ENCODE peak calls at places on chromosomes 7 and 10, in seven cellular contexts. H is spleen, T is GM23338, X is stomach, Q is HCT116, O is endothelial cell of umbilical vein, D is vagina. K is an unnamed sample.

GRCh38 chr10:117492504-117492903 is 50.0 kb upstream of the EMX2 start:
- DNase-seq in O (no peak), X (no peak), H (peak; percentile 12), T (no peak), D (no peak), Q (no peak), K (no peak)

GRCh38 chr10:109981641-109982040 is 26.1 kb upstream of the ADD3 start:
- DNase-seq in X (no peak), D (no peak), O (no peak), T (no peak), Q (no peak), H (no peak), K (no peak)

GRCh38 chr10:35208536-35208935 is 81.9 kb downstream of the CREM start:
- DNase-seq in O (no peak), D (no peak), Q (no peak), X (no peak), T (no peak), H (no peak), K (no peak)

GRCh38 chr7:87391020-87391701 is 45.7 kb downstream of the CROT start:
- DNase-seq in H (no peak), Q (no peak), D (no peak), X (no peak), O (no peak), T (no peak), K (no peak)

GRCh38 chr10:37860494-37861190 is 3.2 kb upstream of the ZNF248 start:
- DNase-seq in X (no peak), O (no peak), T (no peak), Q (no peak), H (no peak), D (no peak), K (peak; percentile 66)

GRCh38 chr7:16564909-16565426 is 38.3 kb downstream of the LRRC72 start:
- DNase-seq in H (no peak), Q (peak; percentile 66), T (peak; percentile 87), D (no peak), X (no peak), O (peak; percentile 64), K (no peak)

GRCh38 chr7:155229548-155230168 is 68.0 kb upstream of the INSIG1 start:
- DNase-seq in H (no peak), O (no peak), Q (no peak), T (no peak), X (no peak), D (no peak), K (no peak)

GRCh38 chr10:4074559-4075407 is 289.8 kb upstream of the KLF6 start:
- DNase-seq in Q (no peak), D (peak; percentile 86), O (no peak), H (no peak), X (no peak), T (no peak), K (no peak)

GRCh38 chr7:41955475-41956243 is 252.8 kb upstream of the INHBA start:
- DNase-seq in T (peak; percentile 69), D (peak; percentile 98), H (peak; percentile 83), O (peak; percentile 98), Q (no peak), X (peak; percentile 90), K (peak; percentile 96)

GRCh38 chr10:80471715-80472233 is 17.7 kb downstream of the TSPAN14 start:
- DNase-seq in O (no peak), T (no peak), H (no peak), D (no peak), X (no peak), Q (peak; percentile 56), K (no peak)

GRCh38 chr10:80473692-80474596 is 19.8 kb downstream of the TSPAN14 start:
- DNase-seq in H (no peak), X (no peak), Q (no peak), D (no peak), T (no peak), O (no peak), K (no peak)

GRCh38 chr10:80473096-80473657 is 19.1 kb downstream of the TSPAN14 start:
- DNase-seq in Q (no peak), T (no peak), X (no peak), D (no peak), O (no peak), H (no peak), K (no peak)

GRCh38 chr10:80471009-80471408 is 16.9 kb downstream of the TSPAN14 start:
- DNase-seq in T (no peak), O (no peak), X (no peak), Q (no peak), D (no peak), H (no peak), K (peak; percentile 65)

GRCh38 chr10:80472234-80473095 is 18.4 kb downstream of the TSPAN14 start:
- DNase-seq in X (no peak), Q (no peak), O (peak; percentile 57), D (no peak), H (no peak), T (no peak), K (no peak)
- TF ChIP-seq POLR2AphosphoS5 in X (no peak), Q (no peak), O (peak; percentile 62), D (no peak), H (no peak), T (no peak), K (no peak)

GRCh38 chr10:116451956-116452720 is 24.5 kb downstream of the PNLIPRP3 start:
- DNase-seq in Q (no peak), H (no peak), O (no peak), D (no peak), X (no peak), T (peak; percentile 87), K (no peak)

DNA sequence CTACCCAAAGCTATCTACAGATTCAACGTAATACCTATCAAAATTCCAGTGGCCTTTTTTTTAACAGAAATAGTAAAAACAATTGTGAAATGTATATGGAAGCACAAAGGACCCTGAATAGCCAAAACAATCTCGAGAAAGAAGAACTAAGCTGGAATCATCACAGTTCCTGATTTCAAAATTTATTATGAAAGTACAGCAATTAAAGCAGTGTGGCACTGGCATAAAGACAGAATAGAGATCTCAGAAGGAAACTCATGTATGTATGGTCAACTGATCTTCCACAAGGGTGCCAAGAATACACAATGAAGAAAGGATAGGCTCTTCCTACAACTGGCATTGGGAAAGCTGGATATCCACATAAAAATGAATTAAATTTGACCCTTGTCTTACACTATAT is 23.2 kb downstream of the PNLIPRP3 start:
- DNase-seq in O (no peak), T (no peak), Q (no peak), H (no peak), D (no peak), X (no peak), K (no peak)
- TF ChIP-seq POLR2AphosphoS5 in O (no peak), T (no peak), Q (no peak), H (no peak), D (no peak), X (no peak), K (no peak)

DNA sequence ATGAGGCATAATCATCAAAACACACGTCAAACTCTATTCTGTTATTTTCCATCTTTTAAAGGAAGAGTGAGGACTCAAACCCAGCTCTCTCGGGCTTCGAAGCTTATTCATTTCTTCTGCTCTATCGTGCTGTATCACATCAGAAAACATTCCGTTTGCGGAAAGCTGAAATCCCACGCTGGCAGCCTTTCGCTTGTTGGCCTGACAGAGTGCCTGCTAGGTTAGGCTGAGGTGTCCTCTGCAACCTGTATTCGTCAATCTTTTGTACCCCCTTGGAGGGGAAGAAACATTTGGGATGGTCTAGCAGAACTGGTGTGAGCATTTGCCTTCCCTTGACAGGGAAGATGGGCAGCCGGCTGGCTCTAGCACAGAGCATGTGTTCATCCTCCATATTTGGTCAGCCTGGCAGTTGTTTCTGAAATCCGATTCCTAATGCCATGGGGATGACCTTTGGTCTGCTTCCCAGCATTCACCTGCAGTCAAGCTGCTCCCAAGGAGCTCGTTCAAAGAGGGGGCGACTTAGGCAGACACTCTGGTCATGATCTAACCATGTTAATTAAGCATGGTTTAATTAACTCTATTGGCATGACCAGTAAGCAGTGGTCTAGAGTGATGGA is 55.2 kb downstream of the TACC2 start:
- DNase-seq in Q (no peak), T (peak; percentile 43), O (no peak), H (peak; percentile 18), X (no peak), D (no peak), K (no peak)
- TF ChIP-seq POLR2AphosphoS5 in Q (peak; percentile 27), T (no peak), O (no peak), H (no peak), X (no peak), D (no peak), K (no peak)

GRCh38 chr10:119268428-119268827 is 61.1 kb downstream of the GRK5 start:
- DNase-seq in H (no peak), D (no peak), O (no peak), X (no peak), Q (no peak), T (no peak), K (no peak)

GRCh38 chr10:119267384-119267783 is 60.0 kb downstream of the GRK5 start:
- DNase-seq in H (no peak), X (no peak), O (no peak), Q (no peak), D (no peak), T (no peak), K (no peak)

GRCh38 chr10:119269737-119270136 is 62.4 kb downstream of the GRK5 start:
- DNase-seq in H (peak; percentile 61), O (no peak), D (no peak), X (no peak), Q (no peak), T (no peak), K (no peak)

GRCh38 chr10:119270893-119271361 is 63.6 kb downstream of the GRK5 start:
- DNase-seq in O (no peak), X (peak; percentile 91), Q (peak; percentile 41), H (peak; percentile 94), T (no peak), D (no peak), K (no peak)

DNA sequence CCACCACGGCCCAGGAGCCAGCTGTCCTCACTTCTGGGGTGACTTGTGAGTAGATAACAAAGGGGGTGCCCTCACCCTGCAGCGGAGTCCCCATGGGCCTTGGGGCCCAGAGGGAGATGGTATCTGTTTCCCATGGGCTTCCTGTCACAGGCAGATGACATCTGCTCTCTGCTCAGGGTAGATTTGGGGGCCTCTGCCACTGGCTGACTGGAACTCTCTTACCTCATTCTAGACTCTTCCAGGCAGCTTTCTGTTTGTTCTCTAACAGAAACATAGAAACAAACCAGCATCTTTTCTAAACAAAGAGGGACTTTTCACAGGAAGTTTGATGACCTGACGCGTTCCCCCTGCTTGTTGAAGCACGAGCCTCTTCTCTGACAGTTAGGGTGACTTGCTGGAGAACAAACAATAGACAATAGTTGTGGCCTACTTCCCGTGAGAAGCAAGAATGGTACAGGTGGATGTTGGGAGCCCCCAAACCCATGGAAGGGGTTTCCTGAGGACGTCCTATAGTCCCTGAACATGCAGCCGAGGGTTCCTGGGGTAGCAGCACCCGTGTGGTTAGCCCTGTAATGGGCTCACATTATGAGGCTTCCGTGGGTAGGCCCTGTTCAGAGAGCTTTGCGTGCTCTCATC is 61.6 kb downstream of the GRK5 start:
- DNase-seq in X (no peak), O (peak; percentile 46), Q (no peak), D (no peak), T (no peak), H (peak; percentile 75), K (no peak)
- TF ChIP-seq POLR2AphosphoS5 in X (peak; percentile 11), O (no peak), Q (no peak), D (no peak), T (no peak), H (no peak), K (no peak)

K was measured in prostate gland.